ENCODE peak calls at places on chromosomes 11 and 22, in six cellular contexts. C is thoracic aorta, F is pancreas, U is cardiac muscle cell, L is IMR-90, R is A673. B is an unnamed sample.
A peak's percentile ranks its signal among the peaks of the same experiment; 100 is the strongest.

GRCh38 chr11:746289-747175 is 732 bp upstream of the TALDO1 start:
- DNase-seq in R (peak; percentile 66), U (no peak), L (peak; percentile 24), F (no peak), C (no peak), B (no peak)

GRCh38 chr11:294795-295194 is 4.5 kb downstream of the IFITM5 start:
- DNase-seq in U (no peak), L (no peak), C (no peak), F (peak; percentile 68), R (no peak), B (no peak)

GRCh38 chr11:87263979-87264378 is 226.2 kb downstream of the TMEM135 start:
- DNase-seq in F (no peak), R (no peak), U (no peak), C (no peak), L (peak; percentile 11), B (no peak)

GRCh38 chr11:46238967-46239800 is 38.3 kb upstream of the CREB3L1 start:
- DNase-seq in F (peak; percentile 92), C (peak; percentile 47), R (peak; percentile 98), U (peak; percentile 93), L (peak; percentile 84), B (peak; percentile 60)

GRCh38 chr11:46006418-46007070 is 84.1 kb downstream of the LARGE2 start:
- DNase-seq in C (no peak), U (peak; percentile 84), L (peak; percentile 84), F (no peak), R (peak; percentile 95), B (peak; percentile 66)

GRCh38 chr11:47523491-47524199 is 29.3 kb downstream of the CELF1 start:
- DNase-seq in U (peak; percentile 82), C (peak; percentile 41), F (no peak), R (peak; percentile 86), L (peak; percentile 87), B (peak; percentile 26)

GRCh38 chr22:19482297-19482696 is 2.6 kb downstream of the CDC45 start:
- DNase-seq in F (no peak), R (no peak), C (no peak), L (no peak), U (no peak), B (no peak)

GRCh38 chr11:1224109-1224485 is 1.2 kb downstream of the MUC5B start:
- DNase-seq in R (no peak), C (no peak), L (no peak), U (no peak), F (peak; percentile 65), B (no peak)

GRCh38 chr22:38139901-38140300 is 29.4 kb upstream of the BAIAP2L2 start:
- DNase-seq in U (no peak), L (no peak), R (no peak), F (no peak), C (no peak), B (no peak)

GRCh38 chr11:58770166-58770565 is 38.4 kb upstream of the GLYAT start:
- DNase-seq in F (no peak), C (no peak), U (no peak), L (no peak), R (no peak), B (no peak)

GRCh38 chr11:22415481-22415880 is 77.3 kb downstream of the SLC17A6 start:
- DNase-seq in R (no peak), U (no peak), F (no peak), L (no peak), C (no peak), B (no peak)

DNA sequence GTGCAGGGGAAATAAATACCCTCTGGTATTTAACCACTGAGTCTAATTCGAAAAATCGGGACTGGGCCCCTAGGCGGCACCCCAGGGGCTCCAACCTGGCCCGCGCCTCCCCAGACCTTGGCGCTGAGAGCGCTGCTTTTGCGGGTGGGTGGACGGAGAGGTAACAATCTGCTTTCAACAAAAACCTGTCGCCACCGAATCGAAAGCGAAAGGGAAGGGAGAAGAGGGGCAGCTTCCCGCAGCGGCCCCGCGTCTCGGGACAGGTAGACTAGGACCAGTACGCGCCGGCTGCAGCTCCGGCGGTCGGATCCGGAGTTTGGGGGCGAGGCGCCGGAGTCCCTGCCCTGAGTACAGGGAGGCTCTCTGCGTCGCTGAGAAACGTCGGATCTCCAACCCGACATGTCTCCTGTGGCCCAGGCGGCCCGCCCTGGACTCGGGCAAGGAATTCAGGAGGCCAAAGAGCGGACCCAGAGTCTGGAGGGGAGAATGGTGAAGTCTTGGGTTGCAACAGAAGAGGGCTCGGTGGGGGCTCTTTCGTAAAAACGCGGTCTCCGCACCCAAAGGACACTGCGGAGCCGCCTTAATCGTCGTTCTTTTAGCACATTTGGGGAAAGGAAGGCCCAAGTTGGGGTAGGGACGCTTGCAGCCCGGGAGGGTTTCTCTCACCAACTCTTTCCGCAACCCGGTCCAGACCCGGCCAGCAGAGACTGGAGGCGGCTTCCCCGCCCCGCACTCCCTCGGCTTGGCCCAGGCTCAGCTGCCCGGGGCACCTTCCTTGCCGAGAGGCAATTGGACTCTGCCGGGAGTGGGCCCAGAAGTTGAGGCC is 4.1 kb downstream of the ALX4 start:
- DNase-seq in C (no peak), L (no peak), R (peak; percentile 71), F (peak; percentile 74), U (no peak), B (no peak)
- H3K4me3 ChIP-seq in C (peak overlapping the region; percentile 71), L (peak overlapping the region; percentile 34), R (peak overlapping the region; percentile 78), F (peak overlapping the region; percentile 47), U (no peak overlapping the region), B (peak overlapping the region; percentile 53)

DNA sequence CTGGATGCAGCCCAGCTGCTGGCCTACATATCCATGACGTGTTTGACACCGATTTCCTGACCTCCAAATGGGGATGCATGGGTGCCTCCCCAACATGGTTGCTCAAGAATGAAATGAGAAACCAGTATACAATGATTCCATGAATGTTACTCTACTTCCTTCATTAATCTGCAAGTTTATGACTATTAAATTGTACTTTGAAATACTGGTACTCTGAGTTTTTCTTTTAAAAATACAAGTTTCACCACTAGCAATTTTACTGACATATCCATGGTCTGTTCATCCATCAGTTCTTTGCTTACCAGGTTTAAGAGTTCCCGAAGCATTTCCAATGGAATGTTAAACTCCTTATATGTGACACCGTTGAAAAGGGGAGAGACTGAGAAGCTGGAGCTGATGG is 39.1 kb downstream of the SERPIND1 start:
- DNase-seq in C (no peak), L (peak; percentile 15), F (no peak), U (no peak), R (no peak), B (no peak)
- H3K9me3 ChIP-seq in C (no peaks in the 10 kb centered on the region), L (no peaks in the 10 kb centered on the region), F (no peaks in the 10 kb centered on the region), U (no peaks in the 10 kb centered on the region), R (no peaks in the 10 kb centered on the region), B (no peaks in the 10 kb centered on the region)

DNA sequence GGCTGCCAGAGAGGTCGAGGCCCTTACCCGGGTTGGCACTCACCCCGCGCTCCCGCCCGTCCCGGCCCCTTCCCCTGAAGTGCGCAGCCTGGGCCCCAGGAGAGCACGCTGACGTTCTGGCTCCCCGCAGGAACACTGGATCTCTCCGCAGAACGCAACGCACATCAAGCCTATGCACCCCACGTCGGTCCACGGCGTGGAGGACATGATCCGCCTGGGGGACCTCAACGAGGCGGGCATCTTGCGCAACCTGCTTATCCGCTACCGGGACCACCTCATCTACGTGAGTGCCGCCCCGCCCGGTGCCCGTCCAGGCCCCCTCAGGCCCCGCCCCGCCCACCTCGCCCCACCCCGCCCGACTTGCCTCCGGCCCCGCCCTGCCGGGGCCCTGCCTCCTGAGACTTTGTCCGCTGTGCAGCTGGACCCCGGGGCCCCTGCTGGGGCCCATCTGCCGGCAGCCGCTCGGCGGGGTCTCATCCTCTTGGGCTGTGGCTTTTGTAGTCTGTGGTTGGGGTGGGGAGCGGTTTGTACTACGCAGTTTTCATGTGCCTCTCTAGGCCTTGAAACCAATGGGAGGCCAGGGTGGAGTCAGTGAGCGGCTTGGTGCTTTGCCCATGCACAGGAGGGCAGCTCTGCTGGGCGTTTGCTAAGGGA is 19.7 kb downstream of the MYO7A start:
- DNase-seq in F (peak; percentile 60), R (peak; percentile 77), C (no peak), U (peak; percentile 15), L (no peak), B (no peak)
- H3K4me3 ChIP-seq in F (peak overlapping the region; percentile 14), R (peak overlapping the region; percentile 26), C (peak overlapping the region; percentile 50), U (peak overlapping the region; percentile 14), L (no peak overlapping the region), B (no peak overlapping the region)

GRCh38 chr11:93194673-93195291 is 3.0 kb downstream of the SLC36A4 start:
- DNase-seq in R (no peak), L (no peak), U (no peak), C (no peak), F (no peak), B (no peak)

GRCh38 chr11:93197383-93198220 is at the start of gene SLC36A4:
- DNase-seq in F (peak; percentile 89), R (peak; percentile 96), L (peak; percentile 97), U (peak; percentile 97), C (peak; percentile 87), B (peak; percentile 93)

GRCh38 chr11:93198221-93198650 is 445 bp upstream of the SLC36A4 start:
- DNase-seq in U (peak; percentile 43), R (no peak), C (no peak), F (no peak), L (peak; percentile 44), B (no peak)

GRCh38 chr11:93196816-93197382 is 892 bp downstream of the SLC36A4 start:
- DNase-seq in R (no peak), U (no peak), L (peak; percentile 22), C (no peak), F (no peak), B (no peak)

DNA sequence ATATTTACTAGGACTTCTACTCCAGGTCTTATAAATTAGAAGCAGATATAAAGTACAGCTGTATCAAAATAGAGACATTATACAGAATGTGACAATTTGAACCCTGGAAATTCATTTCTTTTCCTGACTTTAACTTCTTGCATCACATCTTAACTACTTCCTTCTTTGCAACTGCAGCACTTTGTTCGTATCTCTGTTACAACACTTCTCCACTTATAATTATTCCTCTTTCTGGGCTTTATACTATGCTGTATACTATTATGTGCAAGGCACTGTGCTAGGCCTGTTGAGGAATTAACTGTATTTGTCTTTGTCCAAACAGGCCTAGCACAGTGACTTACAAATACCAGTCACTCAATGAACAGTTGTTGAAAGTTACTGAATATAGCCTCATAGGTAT is 1.8 kb upstream of the SLC36A4 start:
- DNase-seq in L (no peak), F (no peak), C (no peak), U (no peak), R (no peak), B (no peak)
- H3K9me3 ChIP-seq in L (no peaks in the 10 kb centered on the region), F (no peaks in the 10 kb centered on the region), C (no peaks in the 10 kb centered on the region), U (no peaks in the 10 kb centered on the region), R (no peaks in the 10 kb centered on the region), B (no peaks in the 10 kb centered on the region)

GRCh38 chr22:41561335-41561734 is 525 bp downstream of the CSDC2 start:
- DNase-seq in R (no peak), C (no peak), F (no peak), L (no peak), U (no peak), B (no peak)
- H3K4me3 ChIP-seq in R (no peak overlapping the region), C (peak overlapping the region; percentile 76), F (peak overlapping the region; percentile 33), L (peak overlapping the region; percentile 80), U (no peak overlapping the region), B (peak overlapping the region; percentile 84)

DNA sequence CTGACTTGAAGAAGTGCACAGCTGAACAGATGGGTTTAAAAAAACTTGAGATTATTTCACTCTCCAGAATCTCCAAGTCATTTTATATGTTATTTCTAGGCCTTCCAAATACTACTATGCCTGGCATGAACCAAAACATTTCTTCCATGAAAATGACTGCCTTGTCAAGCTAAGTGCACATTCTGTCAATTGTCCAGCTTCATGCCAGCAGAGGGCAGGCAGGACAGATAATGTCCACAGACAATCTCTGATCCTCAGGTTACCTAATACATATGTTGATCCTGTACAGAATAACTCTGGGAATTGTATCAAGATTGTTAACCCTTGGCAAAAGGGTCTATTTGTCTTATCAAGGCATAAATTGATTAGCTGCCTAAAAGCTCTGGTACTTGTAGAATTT is 229.5 kb downstream of the AASDHPPT start:
- DNase-seq in L (no peak), U (no peak), R (no peak), F (no peak), C (no peak), B (no peak)
- H3K9me3 ChIP-seq in L (peaks cover 2% of the 10 kb centered on the region), U (no peaks in the 10 kb centered on the region), R (peaks cover 6% of the 10 kb centered on the region), F (no peaks in the 10 kb centered on the region), C (no peaks in the 10 kb centered on the region), B (peaks cover 5% of the 10 kb centered on the region)

B was measured in AG04450.